ENCODE peak calls at places on chromosomes 5 and 9, in nine cellular contexts. One of them, this sample, is unnamed.

GRCh38 chr5:69007726-69008368 is 86.0 kb upstream of the SLC30A5 start:
- DNase-seq in NCI-H460: peak
- DNase-seq in stimulated activated naive B cell treated with anti-CD40 and anti-IgM and Interleukin-4, amounts not matched to agents 10 μg/mL and 1 μg/mL and 100 μg/mL, for 72 hours: peak
- DNase-seq in anterior cingulate cortex: peak
- DNase-seq in WTC11: peak
- DNase-seq in HuH-7: peak
- DNase-seq in KG1: peak
- DNase-seq in T-cell: peak
- DNase-seq in HFFc6: peak
- DNase-seq in this sample: peak

GRCh38 chr5:84634256-84634655 is 249.6 kb upstream of the EDIL3 start:
- DNase-seq in stimulated activated naive B cell treated with anti-CD40 and anti-IgM and Interleukin-4, amounts not matched to agents 10 μg/mL and 1 μg/mL and 100 μg/mL, for 72 hours: no peak
- DNase-seq in HuH-7: no peak
- DNase-seq in NCI-H460: no peak
- DNase-seq in anterior cingulate cortex: no peak
- DNase-seq in KG1: no peak
- DNase-seq in T-cell: no peak
- DNase-seq in WTC11: no peak
- DNase-seq in HFFc6: no peak
- DNase-seq in this sample: no peak

GRCh38 chr5:72110401-72111013 is 3.2 kb downstream of the MAP1B start:
- DNase-seq in WTC11: no peak
- DNase-seq in HFFc6: no peak
- DNase-seq in T-cell: no peak
- DNase-seq in stimulated activated naive B cell treated with anti-CD40 and anti-IgM and Interleukin-4, amounts not matched to agents 10 μg/mL and 1 μg/mL and 100 μg/mL, for 72 hours: no peak
- DNase-seq in anterior cingulate cortex: peak
- DNase-seq in KG1: no peak
- DNase-seq in NCI-H460: no peak
- DNase-seq in HuH-7: no peak
- DNase-seq in this sample: no peak

GRCh38 chr5:124263172-124263571 is 483.3 kb downstream of the ZNF608 start:
- DNase-seq in anterior cingulate cortex: no peak
- DNase-seq in stimulated activated naive B cell treated with anti-CD40 and anti-IgM and Interleukin-4, amounts not matched to agents 10 μg/mL and 1 μg/mL and 100 μg/mL, for 72 hours: no peak
- DNase-seq in T-cell: no peak
- DNase-seq in KG1: no peak
- DNase-seq in HuH-7: no peak
- DNase-seq in HFFc6: no peak
- DNase-seq in WTC11: no peak
- DNase-seq in NCI-H460: no peak
- DNase-seq in this sample: no peak

GRCh38 chr9:95003694-95004451 is 277.4 kb downstream of the AOPEP start:
- DNase-seq in KG1: no peak
- DNase-seq in HFFc6: peak
- DNase-seq in HuH-7: peak
- DNase-seq in WTC11: peak
- DNase-seq in NCI-H460: no peak
- DNase-seq in stimulated activated naive B cell treated with anti-CD40 and anti-IgM and Interleukin-4, amounts not matched to agents 10 μg/mL and 1 μg/mL and 100 μg/mL, for 72 hours: no peak
- DNase-seq in anterior cingulate cortex: peak
- DNase-seq in T-cell: no peak
- DNase-seq in this sample: peak

GRCh38 chr9:115202960-115203751 is 85.2 kb upstream of the TNC start:
- DNase-seq in WTC11: no peak
- DNase-seq in T-cell: no peak
- DNase-seq in stimulated activated naive B cell treated with anti-CD40 and anti-IgM and Interleukin-4, amounts not matched to agents 10 μg/mL and 1 μg/mL and 100 μg/mL, for 72 hours: no peak
- DNase-seq in anterior cingulate cortex: no peak
- DNase-seq in NCI-H460: no peak
- DNase-seq in HuH-7: no peak
- DNase-seq in HFFc6: peak
- DNase-seq in KG1: no peak
- DNase-seq in this sample: no peak

GRCh38 chr5:35248843-35249780 is 18.8 kb upstream of the PRLR start:
- DNase-seq in HFFc6: no peak
- DNase-seq in stimulated activated naive B cell treated with anti-CD40 and anti-IgM and Interleukin-4, amounts not matched to agents 10 μg/mL and 1 μg/mL and 100 μg/mL, for 72 hours: no peak
- DNase-seq in HuH-7: no peak
- DNase-seq in T-cell: no peak
- DNase-seq in WTC11: no peak
- DNase-seq in anterior cingulate cortex: no peak
- DNase-seq in NCI-H460: no peak
- DNase-seq in KG1: no peak
- DNase-seq in this sample: no peak

GRCh38 chr5:172007153-172007794 is 836 bp upstream of the FBXW11 start:
- DNase-seq in anterior cingulate cortex: no peak
- DNase-seq in stimulated activated naive B cell treated with anti-CD40 and anti-IgM and Interleukin-4, amounts not matched to agents 10 μg/mL and 1 μg/mL and 100 μg/mL, for 72 hours: no peak
- DNase-seq in WTC11: no peak
- DNase-seq in HuH-7: no peak
- DNase-seq in T-cell: no peak
- DNase-seq in KG1: peak
- DNase-seq in HFFc6: no peak
- DNase-seq in NCI-H460: no peak
- DNase-seq in this sample: no peak